ENCODE peak calls at places on chromosomes 2 and 18, in seven cellular contexts. A, C, W, K, I, U and O are unnamed samples.

GRCh38 chr2:12151716-12152115 is 405.3 kb downstream of the LPIN1 start:
- DNase-seq in A (no peak), C (no peak), W (no peak), K (no peak), I (no peak), U (no peak), O (no peak)

GRCh38 chr18:1048048-1048447 is 143.4 kb downstream of the ADCYAP1 start:
- DNase-seq in A (no peak), C (no peak), W (peak), K (no peak), I (no peak), U (no peak), O (no peak)

GRCh38 chr2:190359896-190360376 is 16.5 kb downstream of the INPP1 start:
- DNase-seq in A (peak), C (no peak), W (peak), K (peak), I (peak), U (no peak), O (no peak)

GRCh38 chr2:45851576-45852304 is 200.3 kb downstream of the PRKCE start:
- DNase-seq in A (no peak), C (no peak), W (peak), K (no peak), I (peak), U (no peak), O (no peak)

GRCh38 chr2:88016948-88017779 is 817 bp upstream of the RNU2-63P start:
- DNase-seq in A (no peak), C (peak), W (no peak), K (no peak), I (no peak), U (peak), O (peak)

GRCh38 chr2:20611077-20611843 is 39.6 kb downstream of the HS1BP3 start:
- DNase-seq in A (no peak), C (peak), W (peak), K (peak), I (peak), U (no peak), O (peak)

GRCh38 chr2:218284106-218284811 is 8.0 kb downstream of the TMBIM1 start:
- DNase-seq in A (peak), C (peak), W (peak), K (no peak), I (peak), U (no peak), O (peak)

GRCh38 chr2:99831772-99832171 is 310.6 kb downstream of the AFF3 start:
- DNase-seq in A (no peak), C (peak), W (no peak), K (no peak), I (no peak), U (no peak), O (no peak)

DNA sequence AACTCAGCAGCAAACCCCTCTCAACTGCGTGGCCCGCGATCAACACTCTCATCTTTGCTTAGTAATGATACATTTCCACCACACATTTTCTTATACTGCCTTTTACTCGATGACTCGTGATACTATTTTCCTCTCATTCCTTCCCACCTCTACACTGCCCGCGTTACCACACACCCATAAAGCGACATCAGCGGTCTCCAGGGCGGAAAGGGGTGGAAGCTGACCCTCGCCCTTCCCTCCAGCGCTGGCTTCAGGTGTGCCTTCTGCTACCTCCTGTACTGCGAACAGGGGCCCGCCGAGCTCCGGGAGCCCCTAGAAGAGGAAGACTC is 1.3 kb downstream of the NETO1 start:
- DNase-seq in A (no peak), C (no peak), W (no peak), K (no peak), I (no peak), U (peak), O (no peak)
- H3K4me3 ChIP-seq in A (no peak), C (no peak), W (no peak), K (peak), I (no peak), U (peak), O (no peak)

GRCh38 chr2:156834431-156834830 is 398.3 kb downstream of the GPD2 start:
- DNase-seq in A (no peak), C (no peak), W (no peak), K (no peak), I (no peak), U (no peak), O (no peak)
- H3K4me3 ChIP-seq in A (no peak), C (no peak), W (no peak), K (no peak), I (no peak), U (no peak), O (no peak)

GRCh38 chr2:95531254-95531771 is 46.8 kb upstream of the TRIM43B start:
- DNase-seq in A (no peak), C (no peak), W (no peak), K (no peak), I (no peak), U (no peak), O (no peak)

GRCh38 chr2:95524195-95524594 is 39.6 kb upstream of the TRIM43B start:
- DNase-seq in A (no peak), C (no peak), W (no peak), K (no peak), I (no peak), U (no peak), O (no peak)

GRCh38 chr2:95525294-95526035 is 40.9 kb upstream of the TRIM43B start:
- DNase-seq in A (no peak), C (no peak), W (peak), K (peak), I (no peak), U (no peak), O (peak)

GRCh38 chr2:95530734-95531133 is 46.2 kb upstream of the TRIM43B start:
- DNase-seq in A (no peak), C (no peak), W (peak), K (no peak), I (peak), U (no peak), O (no peak)

GRCh38 chr2:95526360-95527341 is 42.1 kb upstream of the TRIM43B start:
- DNase-seq in A (peak), C (no peak), W (peak), K (peak), I (peak), U (no peak), O (peak)
- H3K4me3 ChIP-seq in A (peak), C (no peak), W (peak), K (peak), I (peak), U (no peak), O (peak)

GRCh38 chr18:35950628-35950982 is 21.9 kb upstream of the RMP24 start:
- DNase-seq in A (no peak), C (no peak), W (no peak), K (no peak), I (no peak), U (no peak), O (no peak)
- H3K4me3 ChIP-seq in A (no peak), C (no peak), W (no peak), K (no peak), I (peak), U (no peak), O (peak)

DNA sequence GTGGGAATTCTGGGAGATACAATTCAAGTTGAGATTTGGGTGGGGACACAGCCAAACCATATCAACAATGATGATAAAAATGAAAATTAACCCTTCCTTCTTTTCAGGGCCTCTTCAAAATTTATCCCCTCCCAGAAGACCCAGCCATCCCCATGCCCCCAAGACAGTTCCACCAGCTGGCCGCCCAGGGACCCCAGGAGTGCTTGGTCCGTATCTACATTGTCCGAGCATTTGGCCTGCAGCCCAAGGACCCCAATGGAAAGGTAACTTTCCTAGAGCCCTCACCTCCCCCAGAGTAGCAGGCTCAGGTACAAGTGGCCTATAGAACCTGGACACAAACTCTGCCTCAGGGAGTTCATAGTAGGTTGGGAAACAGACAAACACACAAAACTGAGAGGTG is 205.4 kb downstream of the DYSF start:
- DNase-seq in A (no peak), C (no peak), W (no peak), K (no peak), I (no peak), U (no peak), O (no peak)
- H3K4me3 ChIP-seq in A (no peak), C (no peak), W (no peak), K (no peak), I (no peak), U (no peak), O (no peak)

DNA sequence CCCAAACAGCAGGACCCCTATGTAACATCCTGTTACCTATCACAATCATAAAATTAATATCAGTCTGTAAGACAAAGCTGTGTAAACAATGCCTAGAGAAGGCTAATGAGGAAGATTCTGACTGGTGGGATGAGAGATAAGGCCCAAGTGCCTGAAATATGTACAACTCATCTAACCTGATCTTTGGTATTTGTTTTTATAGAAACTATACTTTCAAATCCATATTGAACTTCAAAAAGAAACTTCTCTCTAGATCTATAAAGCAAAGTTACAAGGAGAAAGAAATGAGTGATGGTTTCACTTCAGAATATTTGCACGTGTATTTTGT is 36.1 kb upstream of the ITGA4 start:
- DNase-seq in A (no peak), C (no peak), W (no peak), K (no peak), I (no peak), U (no peak), O (no peak)
- H3K4me3 ChIP-seq in A (no peak), C (no peak), W (no peak), K (no peak), I (no peak), U (no peak), O (no peak)

GRCh38 chr2:239267411-239267941 is 133.3 kb downstream of the HDAC4 start:
- DNase-seq in A (peak), C (no peak), W (peak), K (peak), I (peak), U (no peak), O (peak)
- H3K4me3 ChIP-seq in A (peak), C (no peak), W (no peak), K (no peak), I (no peak), U (no peak), O (peak)

DNA sequence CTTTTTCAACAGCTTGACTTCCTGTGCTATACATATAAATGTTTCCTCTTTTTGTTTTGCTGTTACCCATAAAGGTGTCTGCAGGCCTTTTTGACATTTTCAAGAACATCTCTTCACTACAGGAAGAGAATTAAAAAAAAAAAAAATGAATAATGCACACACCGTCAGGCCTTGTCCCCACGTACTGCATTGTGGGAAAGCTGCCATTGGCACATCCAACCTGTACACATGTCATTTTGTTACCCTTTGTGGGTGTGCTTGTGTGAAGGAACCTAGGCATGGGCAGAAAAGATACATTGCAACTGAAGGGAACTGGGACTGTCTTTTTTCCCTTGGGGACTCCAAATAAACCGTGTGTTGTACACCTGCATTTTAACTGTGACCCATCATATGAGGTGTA is 16.8 kb upstream of the TMEM37 start:
- DNase-seq in A (no peak), C (no peak), W (no peak), K (no peak), I (no peak), U (no peak), O (no peak)
- H3K4me3 ChIP-seq in A (no peak), C (no peak), W (no peak), K (no peak), I (no peak), U (no peak), O (no peak)

GRCh38 chr18:23585897-23586248 is 433 bp downstream of the NPC1 start:
- DNase-seq in A (no peak), C (no peak), W (no peak), K (no peak), I (peak), U (no peak), O (no peak)

GRCh38 chr18:23585007-23585871 is 1.1 kb downstream of the NPC1 start:
- DNase-seq in A (peak), C (peak), W (no peak), K (peak), I (no peak), U (no peak), O (no peak)

GRCh38 chr18:23583071-23583865 is 3.0 kb downstream of the NPC1 start:
- DNase-seq in A (no peak), C (no peak), W (no peak), K (no peak), I (no peak), U (no peak), O (no peak)

GRCh38 chr18:23586249-23587196 is at the start of gene NPC1:
- DNase-seq in A (peak), C (peak), W (peak), K (peak), I (peak), U (peak), O (peak)

GRCh38 chr18:23584019-23584970 is 2.0 kb downstream of the NPC1 start:
- DNase-seq in A (no peak), C (no peak), W (no peak), K (no peak), I (no peak), U (no peak), O (no peak)
- H3K4me3 ChIP-seq in A (no peak), C (peak), W (no peak), K (no peak), I (no peak), U (peak), O (peak)

GRCh38 chr2:156437272-156437671 is 1.1 kb downstream of the GPD2 start:
- DNase-seq in A (no peak), C (no peak), W (peak), K (peak), I (peak), U (no peak), O (peak)
- H3K4me3 ChIP-seq in A (peak), C (no peak), W (peak), K (no peak), I (peak), U (peak), O (peak)